ENCODE peak calls at places on chromosomes 16 and 17, in five cellular contexts. P is T-helper 17 cell, G is NCI-H1436, I is BE2C, H is MM.1S. Q is an unnamed sample.
A peak's percentile ranks its signal among the peaks of the same experiment; 100 is the strongest.

GRCh38 chr17:80888276-80889160 is 103.1 kb upstream of the CHMP6 start:
- DNase-seq in P (no peak), G (no peak), I (no peak), H (no peak), Q (no peak)

GRCh38 chr17:5809056-5809455 is 224.7 kb upstream of the NLRP1 start:
- DNase-seq in P (no peak), G (no peak), I (no peak), H (no peak), Q (no peak)

GRCh38 chr16:58042886-58043515 is 17.4 kb downstream of the MMP15 start:
- DNase-seq in P (no peak), G (no peak), I (no peak), H (no peak), Q (no peak)

GRCh38 chr17:72518810-72519597 is 398.2 kb downstream of the SOX9 start:
- DNase-seq in P (no peak), G (peak; percentile 77), I (no peak), H (no peak), Q (no peak)

GRCh38 chr16:9115277-9115676 is 23.8 kb downstream of the HAPSTR1 start:
- DNase-seq in P (no peak), G (no peak), I (no peak), H (no peak), Q (no peak)

GRCh38 chr17:915416-916201 is 64.0 kb downstream of the NXN start:
- DNase-seq in P (no peak), G (peak; percentile 86), I (no peak), H (no peak), Q (peak; percentile 20)

GRCh38 chr17:42457107-42457787 is 1.4 kb upstream of the ATP6V0A1 start:
- DNase-seq in P (no peak), G (no peak), I (no peak), H (peak; percentile 23), Q (no peak)

GRCh38 chr16:3022697-3023414 is 886 bp downstream of the HCFC1R1 start:
- DNase-seq in P (no peak), G (peak; percentile 76), I (peak; percentile 57), H (peak; percentile 2), Q (no peak)

GRCh38 chr16:82016964-82017363 is 5.7 kb upstream of the SDR42E1 start:
- DNase-seq in P (no peak), G (no peak), I (no peak), H (no peak), Q (no peak)

GRCh38 chr17:19418312-19418992 is 7.4 kb downstream of the RNF112 start:
- DNase-seq in P (no peak), G (no peak), I (no peak), H (peak; percentile 16), Q (no peak)